ENCODE peak calls at places on chromosome 16, in eight cellular contexts. One of them, this sample, is unnamed.

GRCh38 chr16:54489225-54489781 is 202.7 kb upstream of the IRX3 start:
- DNase-seq in neural crest cell: no peak
- DNase-seq in Kasumi-1: no peak
- DNase-seq in T-helper 17 cell: no peak
- DNase-seq in pancreas: no peak
- DNase-seq in cardiac fibroblast: peak
- DNase-seq in Caki2: no peak
- DNase-seq in anterior cingulate cortex: no peak
- DNase-seq in this sample: no peak

GRCh38 chr16:49560018-49560830 is 186.6 kb downstream of the C16orf78 start:
- DNase-seq in neural crest cell: no peak
- DNase-seq in Kasumi-1: no peak
- DNase-seq in T-helper 17 cell: no peak
- DNase-seq in pancreas: no peak
- DNase-seq in cardiac fibroblast: peak
- DNase-seq in Caki2: no peak
- DNase-seq in anterior cingulate cortex: no peak
- DNase-seq in this sample: no peak

GRCh38 chr16:75377971-75378386 is 55.3 kb downstream of the CFDP1 start:
- DNase-seq in neural crest cell: peak
- DNase-seq in Kasumi-1: no peak
- DNase-seq in T-helper 17 cell: no peak
- DNase-seq in pancreas: no peak
- DNase-seq in cardiac fibroblast: peak
- DNase-seq in Caki2: peak
- DNase-seq in anterior cingulate cortex: no peak
- DNase-seq in this sample: no peak

GRCh38 chr16:1048442-1049112 is 24.0 kb upstream of the SSTR5 start:
- DNase-seq in neural crest cell: peak
- DNase-seq in Kasumi-1: no peak
- DNase-seq in T-helper 17 cell: no peak
- DNase-seq in pancreas: peak
- DNase-seq in cardiac fibroblast: peak
- DNase-seq in Caki2: no peak
- DNase-seq in anterior cingulate cortex: peak
- DNase-seq in this sample: no peak

GRCh38 chr16:83732536-83732935 is 75.2 kb upstream of the HSBP1 start:
- DNase-seq in neural crest cell: no peak
- DNase-seq in Kasumi-1: no peak
- DNase-seq in T-helper 17 cell: no peak
- DNase-seq in pancreas: no peak
- DNase-seq in cardiac fibroblast: no peak
- DNase-seq in Caki2: no peak
- DNase-seq in anterior cingulate cortex: no peak
- DNase-seq in this sample: peak

GRCh38 chr16:87806608-87807546 is 41.1 kb upstream of the KLHDC4 start:
- DNase-seq in neural crest cell: no peak
- DNase-seq in Kasumi-1: peak
- DNase-seq in T-helper 17 cell: no peak
- DNase-seq in pancreas: peak
- DNase-seq in cardiac fibroblast: peak
- DNase-seq in Caki2: peak
- DNase-seq in anterior cingulate cortex: no peak
- DNase-seq in this sample: no peak

GRCh38 chr16:82071421-82071820 is 36.4 kb downstream of the HSD17B2 start:
- DNase-seq in neural crest cell: no peak
- DNase-seq in Kasumi-1: no peak
- DNase-seq in T-helper 17 cell: no peak
- DNase-seq in pancreas: no peak
- DNase-seq in cardiac fibroblast: no peak
- DNase-seq in Caki2: no peak
- DNase-seq in anterior cingulate cortex: no peak
- DNase-seq in this sample: no peak

GRCh38 chr16:4505356-4506153 is 29.4 kb downstream of the HMOX2 start:
- DNase-seq in neural crest cell: no peak
- DNase-seq in Kasumi-1: peak
- DNase-seq in T-helper 17 cell: peak
- DNase-seq in pancreas: no peak
- DNase-seq in cardiac fibroblast: no peak
- DNase-seq in Caki2: no peak
- DNase-seq in anterior cingulate cortex: no peak
- DNase-seq in this sample: no peak

GRCh38 chr16:76653390-76654026 is 376.3 kb downstream of the CNTNAP4 start:
- DNase-seq in neural crest cell: peak
- DNase-seq in Kasumi-1: peak
- DNase-seq in T-helper 17 cell: no peak
- DNase-seq in pancreas: no peak
- DNase-seq in cardiac fibroblast: peak
- DNase-seq in Caki2: peak
- DNase-seq in anterior cingulate cortex: no peak
- DNase-seq in this sample: no peak

GRCh38 chr16:17224859-17225258 is 245.9 kb downstream of the XYLT1 start:
- DNase-seq in neural crest cell: no peak
- DNase-seq in Kasumi-1: no peak
- DNase-seq in T-helper 17 cell: no peak
- DNase-seq in pancreas: peak
- DNase-seq in cardiac fibroblast: peak
- DNase-seq in Caki2: no peak
- DNase-seq in anterior cingulate cortex: no peak
- DNase-seq in this sample: no peak

GRCh38 chr16:11667824-11668589 is at the start of gene SNN:
- DNase-seq in neural crest cell: peak
- DNase-seq in Kasumi-1: peak
- DNase-seq in T-helper 17 cell: peak
- DNase-seq in pancreas: peak
- DNase-seq in cardiac fibroblast: peak
- DNase-seq in Caki2: peak
- DNase-seq in anterior cingulate cortex: peak
- DNase-seq in this sample: no peak

GRCh38 chr16:48831081-48831722 is 221.2 kb upstream of the N4BP1 start:
- DNase-seq in neural crest cell: peak
- DNase-seq in Kasumi-1: no peak
- DNase-seq in T-helper 17 cell: no peak
- DNase-seq in pancreas: no peak
- DNase-seq in cardiac fibroblast: no peak
- DNase-seq in Caki2: no peak
- DNase-seq in anterior cingulate cortex: no peak
- DNase-seq in this sample: peak

GRCh38 chr16:83744521-83744981 is 63.2 kb upstream of the HSBP1 start:
- DNase-seq in neural crest cell: peak
- DNase-seq in Kasumi-1: no peak
- DNase-seq in T-helper 17 cell: no peak
- DNase-seq in pancreas: no peak
- DNase-seq in cardiac fibroblast: peak
- DNase-seq in Caki2: peak
- DNase-seq in anterior cingulate cortex: no peak
- DNase-seq in this sample: no peak

GRCh38 chr16:57618306-57619132 is 9.9 kb upstream of the ADGRG1 start:
- DNase-seq in neural crest cell: no peak
- DNase-seq in Kasumi-1: no peak
- DNase-seq in T-helper 17 cell: no peak
- DNase-seq in pancreas: peak
- DNase-seq in cardiac fibroblast: peak
- DNase-seq in Caki2: no peak
- DNase-seq in anterior cingulate cortex: no peak
- DNase-seq in this sample: no peak

GRCh38 chr16:57688987-57689771 is 5.4 kb upstream of the DRC7 start:
- DNase-seq in neural crest cell: no peak
- DNase-seq in Kasumi-1: peak
- DNase-seq in T-helper 17 cell: no peak
- DNase-seq in pancreas: peak
- DNase-seq in cardiac fibroblast: no peak
- DNase-seq in Caki2: no peak
- DNase-seq in anterior cingulate cortex: no peak
- DNase-seq in this sample: no peak

GRCh38 chr16:63890072-63890471 is 1231.8 kb downstream of the CDH11 start:
- DNase-seq in neural crest cell: no peak
- DNase-seq in Kasumi-1: no peak
- DNase-seq in T-helper 17 cell: no peak
- DNase-seq in pancreas: peak
- DNase-seq in cardiac fibroblast: peak
- DNase-seq in Caki2: peak
- DNase-seq in anterior cingulate cortex: no peak
- DNase-seq in this sample: no peak

GRCh38 chr16:68272501-68273209 is 8.3 kb downstream of the SLC7A6 start:
- DNase-seq in neural crest cell: no peak
- DNase-seq in Kasumi-1: no peak
- DNase-seq in T-helper 17 cell: peak
- DNase-seq in pancreas: peak
- DNase-seq in cardiac fibroblast: no peak
- DNase-seq in Caki2: no peak
- DNase-seq in anterior cingulate cortex: no peak
- DNase-seq in this sample: no peak

GRCh38 chr16:48287239-48287638 is 39.9 kb upstream of the ABCC11 start:
- DNase-seq in neural crest cell: no peak
- DNase-seq in Kasumi-1: no peak
- DNase-seq in T-helper 17 cell: no peak
- DNase-seq in pancreas: no peak
- DNase-seq in cardiac fibroblast: no peak
- DNase-seq in Caki2: no peak
- DNase-seq in anterior cingulate cortex: no peak
- DNase-seq in this sample: no peak

GRCh38 chr16:630024-630814 is 566 bp upstream of the WFIKKN1 start:
- DNase-seq in neural crest cell: peak
- DNase-seq in Kasumi-1: no peak
- DNase-seq in T-helper 17 cell: no peak
- DNase-seq in pancreas: no peak
- DNase-seq in cardiac fibroblast: no peak
- DNase-seq in Caki2: no peak
- DNase-seq in anterior cingulate cortex: no peak
- DNase-seq in this sample: no peak

GRCh38 chr16:57689772-57690558 is 4.6 kb upstream of the DRC7 start:
- DNase-seq in neural crest cell: no peak
- DNase-seq in Kasumi-1: peak
- DNase-seq in T-helper 17 cell: no peak
- DNase-seq in pancreas: no peak
- DNase-seq in cardiac fibroblast: no peak
- DNase-seq in Caki2: no peak
- DNase-seq in anterior cingulate cortex: no peak
- DNase-seq in this sample: no peak

GRCh38 chr16:20084624-20085226 is 11.0 kb upstream of the GPR139 start:
- DNase-seq in neural crest cell: no peak
- DNase-seq in Kasumi-1: no peak
- DNase-seq in T-helper 17 cell: no peak
- DNase-seq in pancreas: no peak
- DNase-seq in cardiac fibroblast: no peak
- DNase-seq in Caki2: no peak
- DNase-seq in anterior cingulate cortex: no peak
- DNase-seq in this sample: no peak

GRCh38 chr16:22267764-22268163 is 29.4 kb upstream of the POLR3E start:
- DNase-seq in neural crest cell: no peak
- DNase-seq in Kasumi-1: no peak
- DNase-seq in T-helper 17 cell: no peak
- DNase-seq in pancreas: no peak
- DNase-seq in cardiac fibroblast: no peak
- DNase-seq in Caki2: no peak
- DNase-seq in anterior cingulate cortex: no peak
- DNase-seq in this sample: no peak

GRCh38 chr16:74186589-74186988 is 110.0 kb upstream of the PSMD7 start:
- DNase-seq in neural crest cell: no peak
- DNase-seq in Kasumi-1: no peak
- DNase-seq in T-helper 17 cell: no peak
- DNase-seq in pancreas: no peak
- DNase-seq in cardiac fibroblast: no peak
- DNase-seq in Caki2: no peak
- DNase-seq in anterior cingulate cortex: no peak
- DNase-seq in this sample: no peak

GRCh38 chr16:47903470-47903869 is 252.3 kb downstream of the ABCC12 start:
- DNase-seq in neural crest cell: no peak
- DNase-seq in Kasumi-1: no peak
- DNase-seq in T-helper 17 cell: no peak
- DNase-seq in pancreas: no peak
- DNase-seq in cardiac fibroblast: no peak
- DNase-seq in Caki2: no peak
- DNase-seq in anterior cingulate cortex: no peak
- DNase-seq in this sample: no peak

GRCh38 chr16:7209598-7209997 is 123.0 kb upstream of the RBFOX1 start:
- DNase-seq in neural crest cell: no peak
- DNase-seq in Kasumi-1: no peak
- DNase-seq in T-helper 17 cell: no peak
- DNase-seq in pancreas: no peak
- DNase-seq in cardiac fibroblast: no peak
- DNase-seq in Caki2: peak
- DNase-seq in anterior cingulate cortex: no peak
- DNase-seq in this sample: no peak

GRCh38 chr16:81973737-81974136 is 37.5 kb downstream of the SDR42E1 start:
- DNase-seq in neural crest cell: no peak
- DNase-seq in Kasumi-1: no peak
- DNase-seq in T-helper 17 cell: no peak
- DNase-seq in pancreas: no peak
- DNase-seq in cardiac fibroblast: no peak
- DNase-seq in Caki2: no peak
- DNase-seq in anterior cingulate cortex: no peak
- DNase-seq in this sample: no peak

GRCh38 chr16:10562361-10562899 is 18.0 kb downstream of the EMP2 start:
- DNase-seq in neural crest cell: no peak
- DNase-seq in Kasumi-1: no peak
- DNase-seq in T-helper 17 cell: no peak
- DNase-seq in pancreas: no peak
- DNase-seq in cardiac fibroblast: no peak
- DNase-seq in Caki2: no peak
- DNase-seq in anterior cingulate cortex: no peak
- DNase-seq in this sample: no peak

GRCh38 chr16:19882186-19882585 is 2.5 kb downstream of the GPRC5B start:
- DNase-seq in neural crest cell: no peak
- DNase-seq in Kasumi-1: no peak
- DNase-seq in T-helper 17 cell: no peak
- DNase-seq in pancreas: no peak
- DNase-seq in cardiac fibroblast: no peak
- DNase-seq in Caki2: no peak
- DNase-seq in anterior cingulate cortex: no peak
- DNase-seq in this sample: no peak

GRCh38 chr16:9097266-9098219 is 6.1 kb downstream of the HAPSTR1 start:
- DNase-seq in neural crest cell: no peak
- DNase-seq in Kasumi-1: no peak
- DNase-seq in T-helper 17 cell: no peak
- DNase-seq in pancreas: no peak
- DNase-seq in cardiac fibroblast: no peak
- DNase-seq in Caki2: no peak
- DNase-seq in anterior cingulate cortex: no peak
- DNase-seq in this sample: no peak

GRCh38 chr16:2740476-2740875 is 12.0 kb upstream of the SRRM2 start:
- DNase-seq in neural crest cell: no peak
- DNase-seq in Kasumi-1: no peak
- DNase-seq in T-helper 17 cell: no peak
- DNase-seq in pancreas: no peak
- DNase-seq in cardiac fibroblast: no peak
- DNase-seq in Caki2: no peak
- DNase-seq in anterior cingulate cortex: no peak
- DNase-seq in this sample: no peak

GRCh38 chr16:4460936-4461249 is 13.5 kb downstream of the NMRAL1 start:
- DNase-seq in neural crest cell: no peak
- DNase-seq in Kasumi-1: no peak
- DNase-seq in T-helper 17 cell: no peak
- DNase-seq in pancreas: no peak
- DNase-seq in cardiac fibroblast: no peak
- DNase-seq in Caki2: no peak
- DNase-seq in anterior cingulate cortex: no peak
- DNase-seq in this sample: no peak

This sample was measured in vagina.